ENCODE peak calls at places on chromosomes 7 and 10, in seven cellular contexts. J is A549, O is suprapubic skin, C is HepG2, G is ovary, Z is stomach, F is sigmoid colon. A is an unnamed sample.
A peak's percentile ranks its signal among the peaks of the same experiment; 100 is the strongest.

GRCh38 chr7:151408839-151409554 is 841 bp downstream of the WDR86 start:
- DNase-seq in O (no peak), J (no peak), C (peak; percentile 66), G (no peak), Z (no peak), F (peak; percentile 68), A (no peak)

GRCh38 chr7:139648941-139649425 is 125.5 kb downstream of the CLEC2L start:
- DNase-seq in C (no peak), O (no peak), J (no peak), F (no peak), Z (peak; percentile 41), G (no peak), A (no peak)

GRCh38 chr7:155296788-155297516 is 726 bp upstream of the INSIG1 start:
- DNase-seq in Z (peak; percentile 58), J (peak; percentile 46), O (peak; percentile 82), C (no peak), F (peak; percentile 83), G (peak; percentile 73), A (no peak)

GRCh38 chr10:88473989-88474883 is 108.9 kb downstream of the RNLS start:
- DNase-seq in F (no peak), J (no peak), G (no peak), C (no peak), O (no peak), Z (peak; percentile 86), A (no peak)

GRCh38 chr7:141359740-141360413 is 191.3 kb upstream of the AGK start:
- DNase-seq in G (no peak), Z (no peak), F (no peak), C (no peak), J (no peak), O (no peak), A (no peak)

GRCh38 chr10:89421018-89421476 is 6.7 kb downstream of the IFIT5 start:
- DNase-seq in O (no peak), J (no peak), Z (no peak), G (no peak), C (no peak), F (no peak), A (no peak)

GRCh38 chr7:12623885-12624498 is 53.5 kb downstream of the SCIN start:
- DNase-seq in J (peak; percentile 35), G (no peak), C (no peak), F (no peak), O (no peak), Z (no peak), A (no peak)

GRCh38 chr10:73413108-73413527 is 740 bp downstream of the ANXA7 start:
- DNase-seq in Z (peak; percentile 38), F (peak; percentile 73), C (peak; percentile 81), O (no peak), G (no peak), J (peak; percentile 80), A (no peak)

GRCh38 chr7:68853254-68853653 is 745.0 kb upstream of the AUTS2 start:
- DNase-seq in C (no peak), G (no peak), Z (no peak), J (no peak), O (no peak), F (no peak), A (no peak)

GRCh38 chr7:79620291-79620690 is 166.8 kb upstream of the MAGI2 start:
- DNase-seq in F (no peak), Z (no peak), J (no peak), O (no peak), C (no peak), G (no peak), A (no peak)

GRCh38 chr7:5766321-5766761 is 15.1 kb downstream of the RNF216 start:
- DNase-seq in G (no peak), F (no peak), J (no peak), C (no peak), Z (no peak), O (no peak), A (no peak)

GRCh38 chr7:157946398-157947060 is 609.7 kb downstream of the DNAJB6 start:
- DNase-seq in J (no peak), G (no peak), F (no peak), C (no peak), O (no peak), Z (no peak), A (no peak)

GRCh38 chr7:12690041-12690878 is 2.8 kb downstream of the ARL4A start:
- DNase-seq in F (no peak), C (no peak), G (no peak), O (no peak), J (no peak), Z (no peak), A (no peak)

GRCh38 chr10:114489521-114490310 is 85.4 kb upstream of the AFAP1L2 start:
- DNase-seq in C (peak; percentile 99), G (no peak), F (no peak), Z (no peak), O (no peak), J (peak; percentile 6), A (no peak)

GRCh38 chr10:114525368-114525949 is 121.2 kb upstream of the AFAP1L2 start:
- DNase-seq in O (no peak), G (no peak), F (no peak), C (no peak), Z (no peak), J (no peak), A (no peak)

GRCh38 chr10:129897851-129898463 is 66.1 kb downstream of the EBF3 start:
- DNase-seq in G (no peak), Z (no peak), F (no peak), O (no peak), J (no peak), C (no peak), A (no peak)

GRCh38 chr7:55449992-55450535 is 84.9 kb downstream of the LANCL2 start:
- DNase-seq in Z (no peak), F (no peak), C (no peak), G (no peak), J (no peak), O (no peak), A (peak; percentile 70)

GRCh38 chr7:96770758-96771157 is 61.1 kb upstream of the SEM1 start:
- DNase-seq in J (no peak), O (no peak), F (no peak), G (no peak), Z (no peak), C (no peak), A (no peak)

DNA sequence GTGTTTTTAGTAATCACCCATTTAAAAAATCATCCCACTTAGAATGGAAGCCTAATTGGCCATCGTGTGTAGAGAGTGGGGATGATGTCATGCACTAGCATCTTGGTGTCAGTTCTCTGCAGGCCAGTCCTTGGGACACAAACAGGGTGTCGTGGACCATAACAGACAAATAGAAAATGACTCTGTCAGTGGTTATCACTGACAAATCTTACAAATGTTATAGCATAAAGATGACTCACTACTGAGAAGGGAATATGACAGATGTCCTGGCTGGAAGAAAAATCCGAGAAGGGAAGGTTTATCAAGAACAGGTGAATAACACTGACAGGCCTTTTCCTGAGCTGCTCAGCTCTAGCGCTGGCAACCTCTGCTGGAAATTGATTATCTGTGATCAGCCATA is 10.6 kb downstream of the CABCOCO1 start:
- DNase-seq in C (no peak), Z (no peak), F (no peak), O (no peak), G (no peak), J (no peak), A (no peak)
- TF ChIP-seq EP300 in C (no peak), Z (no peak), F (no peak), O (no peak), G (no peak), J (no peak), A (no peak)

GRCh38 chr7:137986252-137987010 is 15.5 kb downstream of the CREB3L2 start:
- DNase-seq in O (peak; percentile 73), G (peak; percentile 61), C (peak; percentile 79), Z (peak; percentile 35), F (peak; percentile 79), J (no peak), A (no peak)
- H3K4me1 ChIP-seq in O (peaks cover 73% of the 10 kb centered on the region), G (peaks cover 39% of the 10 kb centered on the region), C (peaks cover 100% of the 10 kb centered on the region), Z (peaks cover 79% of the 10 kb centered on the region), F (no peaks in the 10 kb centered on the region), J (peaks cover 12% of the 10 kb centered on the region), A (peaks cover 99% of the 10 kb centered on the region)

GRCh38 chr10:75660833-75661232 is 229.4 kb downstream of the LRMDA start:
- DNase-seq in Z (peak; percentile 27), J (no peak), G (no peak), O (no peak), F (no peak), C (no peak), A (no peak)
- TF ChIP-seq EP300 in Z (no peak), J (no peak), G (no peak), O (no peak), F (no peak), C (no peak), A (no peak)

DNA sequence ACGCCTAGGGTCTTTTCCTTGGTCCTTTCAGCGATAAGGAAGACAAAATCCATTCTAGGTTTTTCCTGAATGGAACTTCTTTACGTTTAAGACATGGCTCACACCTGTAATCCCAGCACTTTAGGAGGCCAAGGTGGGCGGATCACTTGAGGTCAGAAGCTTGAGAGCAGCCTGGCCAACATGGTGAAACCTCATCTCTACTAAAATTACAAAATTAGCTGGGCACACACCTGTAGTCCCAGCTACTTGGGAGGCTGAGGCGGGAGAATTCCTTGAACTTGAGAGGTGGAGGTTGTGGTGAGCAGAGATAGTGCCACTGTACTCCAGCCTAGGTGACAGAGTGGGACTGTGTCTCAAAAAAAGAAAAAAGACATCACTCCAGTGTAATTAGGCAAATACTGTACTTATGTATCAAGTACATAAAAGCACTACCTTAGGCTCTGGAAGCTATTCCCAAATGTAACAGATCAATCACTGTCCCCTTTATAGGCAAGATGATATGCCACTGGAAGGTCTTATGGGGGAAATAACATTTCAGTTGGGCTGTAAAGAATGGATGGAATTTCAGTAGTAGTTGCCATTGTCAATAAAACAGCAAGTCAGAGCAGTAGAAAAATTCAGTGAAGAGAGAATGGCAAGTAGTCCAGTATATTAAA is 5.7 kb downstream of the STK17A start:
- DNase-seq in O (no peak), Z (no peak), J (no peak), C (no peak), F (no peak), G (no peak), A (no peak)
- H3K4me1 ChIP-seq in O (peaks cover 38% of the 10 kb centered on the region), Z (peaks cover 22% of the 10 kb centered on the region), J (peaks cover 73% of the 10 kb centered on the region), C (peaks cover 83% of the 10 kb centered on the region), F (no peaks in the 10 kb centered on the region), G (peaks cover 14% of the 10 kb centered on the region), A (peaks cover 38% of the 10 kb centered on the region)

GRCh38 chr7:94298943-94299342 is 95.8 kb upstream of the COL1A2 start:
- DNase-seq in J (no peak), G (no peak), F (no peak), O (no peak), Z (no peak), C (no peak), A (no peak)

GRCh38 chr7:94297397-94297838 is 97.3 kb upstream of the COL1A2 start:
- DNase-seq in O (peak; percentile 76), G (peak; percentile 71), F (peak; percentile 93), Z (peak; percentile 32), C (no peak), J (peak; percentile 50), A (no peak)

GRCh38 chr7:94303736-94304135 is 91.0 kb upstream of the COL1A2 start:
- DNase-seq in O (no peak), C (no peak), G (no peak), Z (no peak), J (peak; percentile 14), F (peak; percentile 72), A (no peak)

GRCh38 chr7:94300176-94300835 is 94.4 kb upstream of the COL1A2 start:
- DNase-seq in Z (no peak), G (no peak), F (no peak), J (peak; percentile 27), C (no peak), O (no peak), A (no peak)

GRCh38 chr7:94301024-94301588 is 93.6 kb upstream of the COL1A2 start:
- DNase-seq in G (peak; percentile 86), J (peak; percentile 95), C (peak; percentile 79), F (peak; percentile 91), O (peak; percentile 80), Z (peak; percentile 31), A (peak; percentile 95)
- TF ChIP-seq EP300 in G (no peak), J (peak; percentile 56), C (peak; percentile 34), F (no peak), O (no peak), Z (no peak), A (no peak)